ENCODE peak calls at places on chromosomes 16 and 17, in four cellular contexts. R is aorta; H is hypothalamus; U is activated T-cell treated with anti-CD3 and anti-CD28 coated beads, Interleukin-2, amount 50 U/mL, for 48 hours. B is an unnamed sample.
A peak's percentile ranks its signal among the peaks of the same experiment; 100 is the strongest.

GRCh38 chr17:82772026-82772425 is 20.2 kb downstream of the TBCD start:
- DNase-seq in R (no peak), H (no peak), U (no peak), B (peak; percentile 79)

GRCh38 chr17:43018932-43019331 is 3.3 kb downstream of the VAT1 start:
- DNase-seq in R (no peak), H (no peak), U (no peak), B (no peak)

GRCh38 chr17:73663614-73664013 is 19.4 kb upstream of the SDK2 start:
- DNase-seq in R (no peak), H (no peak), U (no peak), B (no peak)

GRCh38 chr16:2244301-2244700 is 7.1 kb downstream of the ECI1 start:
- DNase-seq in R (no peak), H (no peak), U (no peak), B (no peak)

GRCh38 chr16:87424260-87424659 is 32.1 kb downstream of the MAP1LC3B start:
- DNase-seq in R (no peak), H (no peak), U (no peak), B (no peak)

GRCh38 chr17:49334744-49335512 is 27.1 kb downstream of the ZNF652 start:
- DNase-seq in R (no peak), H (no peak), U (no peak), B (no peak)

GRCh38 chr16:81546781-81547180 is 102.2 kb downstream of the CMIP start:
- DNase-seq in R (peak; percentile 22), H (no peak), U (no peak), B (no peak)

GRCh38 chr16:57823836-57824235 is 21.5 kb upstream of the KIFC3 start:
- DNase-seq in R (no peak), H (no peak), U (no peak), B (no peak)

GRCh38 chr16:349211-349610 is 3.3 kb downstream of the AXIN1 start:
- DNase-seq in R (no peak), H (no peak), U (no peak), B (no peak)

GRCh38 chr16:51683882-51684281 is 532.8 kb upstream of the SALL1 start:
- DNase-seq in R (no peak), H (no peak), U (no peak), B (no peak)

GRCh38 chr17:13557077-13557476 is 44.7 kb downstream of the HS3ST3A1 start:
- DNase-seq in R (no peak), H (no peak), U (no peak), B (no peak)

GRCh38 chr17:78680436-78680835 is 101.6 kb downstream of the CYTH1 start:
- DNase-seq in R (no peak), H (no peak), U (no peak), B (no peak)

GRCh38 chr16:86347090-86347489 is 163.2 kb upstream of the FOXF1 start:
- DNase-seq in R (no peak), H (no peak), U (no peak), B (no peak)

GRCh38 chr16:67529639-67530012 is 997 bp downstream of the RIPOR1 start:
- DNase-seq in R (no peak), H (no peak), U (no peak), B (no peak)

GRCh38 chr16:84541999-84542876 is 37.8 kb upstream of the MEAK7 start:
- DNase-seq in R (no peak), H (no peak), U (no peak), B (peak; percentile 64)

GRCh38 chr17:39809221-39809620 is 54.9 kb downstream of the IKZF3 start:
- DNase-seq in R (no peak), H (no peak), U (no peak), B (no peak)

GRCh38 chr17:332558-333322 is 19.9 kb downstream of the RPH3AL start:
- DNase-seq in R (peak; percentile 54), H (no peak), U (no peak), B (no peak)

GRCh38 chr16:15575293-15576049 is 67.5 kb downstream of the MARF1 start:
- DNase-seq in R (no peak), H (no peak), U (no peak), B (no peak)

GRCh38 chr16:58913456-58913855 is 179.3 kb upstream of the GOT2 start:
- DNase-seq in R (no peak), H (no peak), U (no peak), B (no peak)

GRCh38 chr17:76147211-76148014 is 6.4 kb upstream of the FOXJ1 start:
- DNase-seq in R (no peak), H (no peak), U (no peak), B (peak; percentile 54)

GRCh38 chr17:81648707-81649085 is 7.6 kb downstream of the PDE6G start:
- DNase-seq in R (no peak), H (no peak), U (no peak), B (no peak)